ENCODE peak calls at places on chromosomes 12 and 14, in five cellular contexts. B is stimulated activated CD8-positive, alpha-beta memory T cell treated with anti-CD3 and anti-CD28 coated beads, Interleukin-2, amount 100 ng/mL, for 48 hours; V is Daoy; X is stimulated activated CD4-positive, alpha-beta T cell treated with anti-CD3 and anti-CD28 coated beads, Interleukin-1b, Interleukin-23, amount 100 ng/mL, for 24 hours; H is mucosa of descending colon. E is an unnamed sample.

GRCh38 chr12:152440-152839 is 61.5 kb downstream of the SLC6A12 start:
- DNase-seq in H (no peak), B (no peak), V (no peak), X (no peak), E (no peak)

GRCh38 chr12:105167346-105167745 is 59.8 kb downstream of the WASHC4 start:
- DNase-seq in B (no peak), X (no peak), H (no peak), V (no peak), E (no peak)

GRCh38 chr14:89233184-89233583 is 183.8 kb downstream of the FOXN3 start:
- DNase-seq in X (no peak), V (no peak), H (no peak), B (no peak), E (no peak)

GRCh38 chr12:131351319-131352028 is 359.4 kb upstream of the SFSWAP start:
- DNase-seq in B (no peak), V (no peak), H (no peak), X (no peak), E (no peak)

GRCh38 chr12:55188974-55189556 is 31.8 kb upstream of the OR10A7 start:
- DNase-seq in H (no peak), B (no peak), X (peak; percentile 56), V (peak; percentile 76), E (no peak)

GRCh38 chr12:124683330-124683662 is 115.9 kb upstream of the NCOR2 start:
- DNase-seq in X (no peak), B (no peak), V (peak; percentile 48), H (no peak), E (no peak)

GRCh38 chr12:38961044-38961443 is 55.7 kb upstream of the CPNE8 start:
- DNase-seq in X (no peak), H (no peak), V (no peak), B (no peak), E (no peak)

GRCh38 chr14:76710093-76711010 is 50.9 kb upstream of the VASH1 start:
- DNase-seq in V (peak; percentile 51), H (no peak), B (no peak), X (peak; percentile 1), E (no peak)

GRCh38 chr12:48197967-48198618 is 5.0 kb downstream of the OR10AD1 start:
- DNase-seq in B (peak; percentile 90), H (peak; percentile 96), X (peak; percentile 76), V (peak; percentile 92), E (peak; percentile 99)

GRCh38 chr12:108306014-108306501 is 33.1 kb downstream of the CMKLR1 start:
- DNase-seq in X (no peak), B (no peak), H (no peak), V (peak; percentile 92), E (no peak)

GRCh38 chr14:61525293-61526011 is 169.9 kb upstream of the HIF1A start:
- DNase-seq in B (no peak), V (peak; percentile 92), X (no peak), H (no peak), E (peak; percentile 81)

GRCh38 chr12:68915055-68915454 is 17.9 kb downstream of the CPM start:
- DNase-seq in V (peak; percentile 25), B (no peak), X (no peak), H (no peak), E (no peak)

GRCh38 chr14:48035836-48036235 is 360.4 kb upstream of the MDGA2 start:
- DNase-seq in B (no peak), X (no peak), H (no peak), V (no peak), E (peak; percentile 59)

GRCh38 chr14:71985538-71986234 is 53.5 kb downstream of the RGS6 start:
- DNase-seq in B (no peak), V (no peak), X (no peak), H (no peak), E (no peak)

GRCh38 chr14:61615743-61616523 is 79.4 kb upstream of the HIF1A start:
- DNase-seq in V (peak; percentile 59), X (no peak), B (no peak), H (no peak), E (no peak)

GRCh38 chr12:67269632-67270578 is 747 bp downstream of the CAND1 start:
- DNase-seq in X (peak; percentile 26), B (peak; percentile 31), H (peak; percentile 73), V (peak; percentile 43), E (peak; percentile 93)

GRCh38 chr14:24131549-24131966 is 1.1 kb downstream of the FITM1 start:
- DNase-seq in X (no peak), H (no peak), B (no peak), V (no peak), E (no peak)

GRCh38 chr14:100673085-100673806 is 53.4 kb upstream of the DLK1 start:
- DNase-seq in X (no peak), B (no peak), H (peak; percentile 85), V (no peak), E (no peak)

GRCh38 chr14:76870146-76870545 is 43.9 kb downstream of the LRRC74A start:
- DNase-seq in B (no peak), V (peak; percentile 31), H (no peak), X (no peak), E (no peak)

GRCh38 chr12:108616941-108617858 is 16.5 kb downstream of the SELPLG start:
- DNase-seq in X (peak; percentile 46), H (no peak), V (peak; percentile 90), B (peak; percentile 79), E (no peak)

GRCh38 chr14:60657609-60657983 is 8.3 kb upstream of the SIX1 start:
- DNase-seq in H (no peak), B (no peak), V (peak; percentile 56), X (no peak), E (no peak)

E was measured in spleen.